ENCODE peak calls at places on chromosomes 13 and 19, in six cellular contexts. One of them, this sample, is unnamed.

GRCh38 chr13:41008349-41008980 is 10.7 kb downstream of the ELF1 start:
- DNase-seq in bronchial epithelial cell: peak; percentile 94
- DNase-seq in Kasumi-1: no peak
- DNase-seq in T-helper 1 cell: no peak
- DNase-seq in transverse colon: no peak
- DNase-seq in GOT3: no peak
- DNase-seq in this sample: peak; percentile 84

GRCh38 chr13:44806841-44807240 is 182.4 kb downstream of the NUFIP1 start:
- DNase-seq in bronchial epithelial cell: no peak
- DNase-seq in transverse colon: no peak
- DNase-seq in T-helper 1 cell: no peak
- DNase-seq in GOT3: no peak
- DNase-seq in Kasumi-1: no peak
- DNase-seq in this sample: no peak

GRCh38 chr13:30004204-30004603 is 153.8 kb upstream of the UBL3 start:
- DNase-seq in GOT3: no peak
- DNase-seq in transverse colon: no peak
- DNase-seq in bronchial epithelial cell: peak; percentile 72
- DNase-seq in Kasumi-1: peak; percentile 49
- DNase-seq in T-helper 1 cell: no peak
- DNase-seq in this sample: peak; percentile 87

GRCh38 chr19:42175952-42176648 is 41.4 kb downstream of the DEDD2 start:
- DNase-seq in Kasumi-1: no peak
- DNase-seq in T-helper 1 cell: no peak
- DNase-seq in transverse colon: no peak
- DNase-seq in GOT3: no peak
- DNase-seq in bronchial epithelial cell: no peak
- DNase-seq in this sample: no peak

GRCh38 chr13:81001828-81002385 is 661.0 kb upstream of the SPRY2 start:
- DNase-seq in Kasumi-1: no peak
- DNase-seq in transverse colon: no peak
- DNase-seq in T-helper 1 cell: no peak
- DNase-seq in bronchial epithelial cell: no peak
- DNase-seq in GOT3: no peak
- DNase-seq in this sample: no peak

GRCh38 chr19:13984875-13985741 is 21.0 kb downstream of the RFX1 start:
- DNase-seq in Kasumi-1: no peak
- DNase-seq in GOT3: no peak
- DNase-seq in T-helper 1 cell: no peak
- DNase-seq in bronchial epithelial cell: no peak
- DNase-seq in transverse colon: no peak
- DNase-seq in this sample: no peak

GRCh38 chr19:6947745-6948144 is 60.4 kb downstream of the ADGRE1 start:
- DNase-seq in T-helper 1 cell: no peak
- DNase-seq in transverse colon: no peak
- DNase-seq in GOT3: peak; percentile 12
- DNase-seq in bronchial epithelial cell: peak; percentile 21
- DNase-seq in Kasumi-1: peak; percentile 27
- DNase-seq in this sample: no peak

GRCh38 chr19:7516281-7516862 is 469 bp downstream of the ZNF358 start:
- DNase-seq in transverse colon: no peak
- DNase-seq in Kasumi-1: no peak
- DNase-seq in bronchial epithelial cell: no peak
- DNase-seq in GOT3: no peak
- DNase-seq in T-helper 1 cell: no peak
- DNase-seq in this sample: no peak

GRCh38 chr13:75830842-75831241 is 194.7 kb downstream of the LMO7 start:
- DNase-seq in GOT3: no peak
- DNase-seq in Kasumi-1: no peak
- DNase-seq in T-helper 1 cell: no peak
- DNase-seq in transverse colon: no peak
- DNase-seq in bronchial epithelial cell: no peak
- DNase-seq in this sample: no peak

GRCh38 chr13:75596657-75597182 is 39.4 kb upstream of the LMO7 start:
- DNase-seq in GOT3: no peak
- DNase-seq in bronchial epithelial cell: no peak
- DNase-seq in T-helper 1 cell: no peak
- DNase-seq in transverse colon: no peak
- DNase-seq in Kasumi-1: no peak
- DNase-seq in this sample: no peak